ENCODE peak calls at places on chromosomes 4 and X, in nine cellular contexts. Y, L, A, H, C, W, O, M and S are unnamed samples.

GRCh38 chr4:151259752-151260151 is 17.2 kb upstream of the PRSS48 start:
- DNase-seq in Y (no peak), A (no peak), W (no peak), O (no peak), C (no peak), H (no peak), L (no peak), M (no peak), S (no peak)

GRCh38 chr4:21569638-21570037 is 378.9 kb downstream of the KCNIP4 start:
- DNase-seq in M (no peak), L (peak), A (no peak), H (no peak), Y (no peak), C (no peak), O (no peak), W (no peak), S (no peak)

GRCh38 chr4:79874197-79874596 is 198.8 kb downstream of the ANTXR2 start:
- DNase-seq in Y (no peak), H (no peak), M (no peak), C (no peak), A (no peak), W (no peak), L (no peak), O (no peak), S (no peak)

GRCh38 chrX:149829751-149830191 is 48.0 kb downstream of the MAGEA9 start:
- DNase-seq in M (no peak), C (no peak), A (peak), W (peak), L (peak), O (no peak), H (no peak), Y (no peak), S (no peak)

GRCh38 chrX:149032449-149032848 is 472.7 kb downstream of the IDS start:
- DNase-seq in A (peak), Y (no peak), H (no peak), O (no peak), L (no peak), W (no peak), C (no peak), M (no peak), S (no peak)

GRCh38 chrX:101359966-101360365 is 11.4 kb upstream of the TIMM8A start:
- DNase-seq in H (no peak), O (no peak), L (no peak), A (peak), W (no peak), M (no peak), C (no peak), Y (no peak), S (no peak)

GRCh38 chr4:136219592-136220125 is 1312.6 kb downstream of the PCDH18 start:
- DNase-seq in M (no peak), Y (no peak), O (no peak), A (no peak), C (no peak), H (no peak), L (no peak), W (no peak), S (no peak)

GRCh38 chr4:149322203-149322602 is 493.4 kb downstream of the IQCM start:
- DNase-seq in M (peak), C (no peak), H (no peak), L (peak), W (peak), Y (no peak), A (no peak), O (no peak), S (no peak)

GRCh38 chrX:20252392-20253231 is 14.1 kb downstream of the RPS6KA3 start:
- DNase-seq in M (peak), Y (peak), L (peak), A (peak), H (peak), W (peak), C (peak), O (peak), S (peak)

GRCh38 chr4:145716661-145717200 is 36.8 kb downstream of the C4orf51 start:
- DNase-seq in Y (no peak), L (no peak), C (no peak), H (no peak), M (no peak), A (no peak), O (no peak), W (no peak), S (no peak)

GRCh38 chr4:76989391-76990061 is 40.0 kb downstream of the SEPTIN11 start:
- DNase-seq in O (no peak), A (no peak), L (no peak), Y (no peak), H (no peak), C (no peak), W (no peak), M (no peak), S (no peak)

GRCh38 chr4:127509155-127509554 is 123.6 kb upstream of the INTU start:
- DNase-seq in A (peak), M (no peak), O (no peak), C (no peak), W (no peak), L (no peak), H (no peak), Y (no peak), S (no peak)

GRCh38 chrX:132041016-132041415 is 17.9 kb downstream of the STK26 start:
- DNase-seq in H (no peak), O (no peak), C (peak), Y (no peak), W (peak), L (peak), A (peak), M (no peak), S (no peak)

GRCh38 chr4:132763465-132763864 is 385.6 kb upstream of the PCDH10 start:
- DNase-seq in O (no peak), L (no peak), Y (no peak), H (no peak), A (no peak), C (no peak), W (no peak), M (no peak), S (no peak)

GRCh38 chr4:168272488-168272887 is 46.1 kb downstream of the DDX60 start:
- DNase-seq in C (no peak), W (no peak), L (no peak), O (no peak), A (no peak), M (no peak), Y (no peak), H (no peak), S (no peak)

GRCh38 chr4:168274871-168275270 is 43.7 kb downstream of the DDX60 start:
- DNase-seq in Y (no peak), O (no peak), C (no peak), W (no peak), L (no peak), H (no peak), M (no peak), A (no peak), S (no peak)

GRCh38 chr4:168273838-168274237 is 44.7 kb downstream of the DDX60 start:
- DNase-seq in O (no peak), H (no peak), M (no peak), Y (no peak), L (no peak), C (peak), A (no peak), W (no peak), S (no peak)

GRCh38 chr4:168269879-168270278 is 48.7 kb downstream of the DDX60 start:
- DNase-seq in C (no peak), O (no peak), H (no peak), M (no peak), A (no peak), W (no peak), L (no peak), Y (no peak), S (no peak)

DNA sequence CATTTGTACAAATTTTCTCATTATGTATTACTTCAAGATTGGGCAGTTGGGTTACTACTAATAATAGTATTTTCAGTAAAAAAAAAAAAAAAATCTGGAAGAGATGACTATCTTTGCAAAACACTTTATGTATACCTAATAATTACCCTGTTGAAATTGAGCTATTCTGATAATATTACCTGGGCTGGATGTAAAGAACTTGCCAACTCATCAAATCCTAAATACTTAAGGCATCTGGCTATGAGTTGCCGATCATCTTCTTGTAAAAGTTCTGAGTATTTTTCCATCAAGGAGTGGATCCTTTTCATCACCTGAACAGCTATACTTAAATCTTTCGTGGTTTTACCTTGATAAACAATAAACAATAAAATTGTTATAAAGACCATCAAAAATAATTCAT is 42.7 kb downstream of the DDX60 start:
- DNase-seq in O (no peak), A (no peak), H (no peak), Y (no peak), M (no peak), C (no peak), W (no peak), L (no peak), S (no peak)
- H2AFZ ChIP-seq in O (no peak), A (no peak), H (no peak), Y (no peak), M (no peak), C (no peak), W (no peak), L (no peak), S (no peak)

GRCh38 chrX:38816158-38816557 is 14.9 kb downstream of the MID1IP1 start:
- DNase-seq in H (no peak), C (no peak), A (no peak), Y (no peak), W (no peak), L (no peak), M (no peak), O (no peak), S (no peak)
- TF ChIP-seq EZH2phosphoT487 in H (no peak), C (no peak), A (no peak), Y (no peak), W (no peak), L (no peak), M (no peak), O (no peak), S (no peak)

GRCh38 chrX:70289168-70289792 is 447 bp downstream of the PDZD11 start:
- DNase-seq in H (no peak), C (peak), M (no peak), A (peak), L (no peak), W (no peak), Y (no peak), O (no peak), S (no peak)
- H2AFZ ChIP-seq in H (peak), C (peak), M (peak), A (peak), L (peak), W (peak), Y (peak), O (no peak), S (peak)

GRCh38 chrX:119758682-119759332 is 419 bp downstream of the SOWAHD start:
- DNase-seq in L (peak), H (peak), W (peak), O (no peak), A (peak), M (no peak), C (no peak), Y (peak), S (peak)
- TF ChIP-seq EZH2phosphoT487 in L (no peak), H (no peak), W (no peak), O (no peak), A (no peak), M (no peak), C (no peak), Y (no peak), S (no peak)

GRCh38 chr4:68176500-68176899 is 46.8 kb upstream of the TMPRSS11F start:
- DNase-seq in W (no peak), H (no peak), A (peak), Y (no peak), C (peak), O (no peak), M (peak), L (no peak), S (peak)
- H2AFZ ChIP-seq in W (peak), H (no peak), A (no peak), Y (no peak), C (no peak), O (no peak), M (no peak), L (peak), S (peak)

DNA sequence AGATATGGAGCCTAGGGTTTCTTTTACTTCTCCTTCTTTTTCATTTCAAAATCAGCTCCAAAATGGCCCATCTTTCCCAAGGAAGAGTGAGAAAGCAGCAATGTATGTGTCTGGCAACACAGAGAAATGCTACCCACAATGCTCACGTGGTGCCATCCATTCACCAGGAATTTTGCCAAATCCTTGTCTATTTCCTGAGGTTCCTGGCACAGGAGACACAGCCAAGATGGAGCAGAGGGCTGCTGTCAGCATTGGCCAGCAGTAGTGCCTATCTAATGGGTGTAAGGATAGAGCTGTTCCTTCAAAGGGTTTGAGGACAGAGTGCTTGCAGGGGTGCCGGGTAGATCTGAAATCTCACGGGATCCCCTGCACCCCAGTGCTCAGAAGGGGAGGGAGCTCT is 231.4 kb downstream of the MAML3 start:
- DNase-seq in C (peak), H (no peak), A (peak), M (no peak), L (no peak), O (no peak), W (no peak), Y (no peak), S (no peak)
- TF ChIP-seq EZH2phosphoT487 in C (no peak), H (no peak), A (no peak), M (no peak), L (no peak), O (no peak), W (no peak), Y (no peak), S (no peak)

GRCh38 chr4:180377741-180378140 is 1865.5 kb upstream of the TENM3 start:
- DNase-seq in M (no peak), L (no peak), A (no peak), H (no peak), O (no peak), Y (no peak), W (no peak), C (no peak), S (no peak)
- H2AFZ ChIP-seq in M (no peak), L (no peak), A (no peak), H (no peak), O (no peak), Y (no peak), W (no peak), C (no peak), S (no peak)

GRCh38 chrX:70995338-70995737 is 64.4 kb upstream of the SLC7A3 start:
- DNase-seq in A (no peak), M (no peak), L (no peak), O (no peak), H (no peak), W (no peak), C (no peak), Y (no peak), S (no peak)

GRCh38 chrX:71000139-71000538 is 68.0 kb downstream of the SNX12 start:
- DNase-seq in M (no peak), Y (no peak), H (no peak), W (no peak), C (no peak), A (no peak), L (no peak), O (no peak), S (no peak)

DNA sequence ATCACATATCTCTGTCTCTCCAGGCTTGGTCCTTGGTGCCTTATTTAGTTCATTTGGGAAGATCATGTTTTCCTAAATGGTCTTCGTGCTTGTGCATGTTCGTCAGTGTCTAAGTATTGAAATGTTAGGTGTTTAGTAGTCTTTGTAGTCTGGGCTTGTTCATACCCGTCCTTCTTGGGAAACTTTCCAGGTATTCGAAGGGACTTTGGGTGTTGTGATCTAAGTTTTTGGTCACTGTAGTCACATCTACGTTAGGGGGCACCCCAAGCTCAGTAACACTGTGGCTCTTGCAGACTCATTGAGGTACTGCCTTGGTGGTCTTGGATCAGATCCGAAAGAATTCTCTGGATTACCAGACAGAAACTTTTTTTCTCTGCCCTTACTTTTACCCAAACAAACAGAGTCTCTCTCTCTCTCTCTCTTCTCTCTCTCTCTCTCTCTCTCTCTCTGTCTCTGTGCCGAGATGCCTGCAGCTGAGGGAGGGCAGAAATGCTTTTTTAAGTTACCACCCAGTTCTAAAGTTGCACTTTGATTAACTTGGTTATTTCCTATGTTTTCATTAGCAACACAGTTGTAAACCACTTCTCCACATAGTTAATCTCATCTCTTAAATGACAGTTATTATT is 67.6 kb upstream of the SLC7A3 start:
- DNase-seq in A (peak), Y (no peak), H (no peak), O (no peak), L (peak), W (peak), M (peak), C (peak), S (peak)
- TF ChIP-seq EZH2phosphoT487 in A (no peak), Y (no peak), H (no peak), O (no peak), L (no peak), W (no peak), M (no peak), C (no peak), S (no peak)

DNA sequence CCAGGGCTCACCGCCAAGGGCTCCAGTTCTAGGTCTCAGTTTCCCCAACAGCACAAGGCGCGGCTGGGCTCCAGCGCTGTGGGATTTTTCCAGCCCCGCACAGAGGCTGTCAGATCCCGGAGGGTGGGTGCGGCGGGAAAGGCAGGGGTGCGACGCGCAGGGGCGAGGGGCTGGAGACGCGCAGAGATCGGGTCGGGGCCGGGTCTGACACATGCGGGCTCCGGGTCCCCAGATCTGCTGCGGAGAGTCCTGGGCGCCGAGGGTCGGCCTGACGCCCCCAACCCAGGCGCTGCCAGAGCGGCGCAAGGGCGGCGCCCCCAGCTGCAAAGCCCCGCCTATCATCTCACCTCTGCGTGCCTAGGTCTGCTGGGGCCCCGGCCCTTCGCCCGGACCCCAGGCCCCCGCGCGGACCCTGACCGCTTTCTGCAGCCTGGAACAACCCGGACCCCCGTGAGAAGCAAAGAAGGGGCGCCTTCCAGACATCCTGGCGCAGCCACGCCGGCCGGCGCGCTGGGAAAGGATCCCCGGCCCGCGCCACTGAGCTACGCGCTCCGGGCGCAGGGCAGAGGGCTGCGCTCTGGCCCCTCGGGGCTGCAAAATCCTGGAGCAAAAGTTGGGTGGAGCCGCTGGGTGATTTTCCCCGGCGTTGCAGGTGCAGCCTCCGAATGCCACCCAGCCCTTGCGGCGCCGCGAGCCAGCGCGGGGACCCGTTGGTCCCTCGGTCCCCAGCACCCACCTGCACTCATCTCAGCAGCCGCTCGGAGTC is 486 bp downstream of the ABLIM2 start:
- DNase-seq in M (no peak), Y (no peak), H (no peak), L (peak), C (peak), A (peak), W (no peak), O (no peak), S (no peak)
- H2AFZ ChIP-seq in M (peak), Y (peak), H (peak), L (peak), C (peak), A (peak), W (peak), O (peak), S (peak)